ENCODE peak calls at places on chromosome 9, in ten cellular contexts. One of them, this sample, is unnamed.

GRCh38 chr9:31790720-31791119 is 593.7 kb upstream of the ACO1 start:
- DNase-seq in body of pancreas: no peak
- DNase-seq in A549: no peak
- DNase-seq in endodermal cell: no peak
- DNase-seq in NT2/D1: no peak
- DNase-seq in OCI-LY7: no peak
- DNase-seq in fibroblast of the aortic adventitia: no peak
- DNase-seq in heart left ventricle: no peak
- DNase-seq in cardiac muscle cell: no peak
- DNase-seq in sigmoid colon: no peak
- DNase-seq in this sample: no peak

GRCh38 chr9:9142001-9142400 is 1342.4 kb upstream of the DMAC1 start:
- DNase-seq in endodermal cell: no peak
- DNase-seq in OCI-LY7: no peak
- DNase-seq in NT2/D1: no peak
- DNase-seq in sigmoid colon: no peak
- DNase-seq in body of pancreas: no peak
- DNase-seq in cardiac muscle cell: no peak
- DNase-seq in A549: no peak
- DNase-seq in fibroblast of the aortic adventitia: no peak
- DNase-seq in heart left ventricle: no peak
- DNase-seq in this sample: no peak

GRCh38 chr9:130189840-130190239 is 17.6 kb downstream of the NCS1 start:
- DNase-seq in heart left ventricle: no peak
- DNase-seq in fibroblast of the aortic adventitia: peak; percentile 85
- DNase-seq in sigmoid colon: no peak
- DNase-seq in endodermal cell: no peak
- DNase-seq in NT2/D1: no peak
- DNase-seq in body of pancreas: no peak
- DNase-seq in cardiac muscle cell: peak; percentile 77
- DNase-seq in OCI-LY7: no peak
- DNase-seq in A549: no peak
- DNase-seq in this sample: no peak

GRCh38 chr9:82939451-82939850 is 123.5 kb downstream of the RASEF start:
- DNase-seq in heart left ventricle: no peak
- DNase-seq in fibroblast of the aortic adventitia: no peak
- DNase-seq in cardiac muscle cell: no peak
- DNase-seq in endodermal cell: no peak
- DNase-seq in OCI-LY7: no peak
- DNase-seq in A549: peak; percentile 59
- DNase-seq in sigmoid colon: no peak
- DNase-seq in NT2/D1: no peak
- DNase-seq in body of pancreas: peak; percentile 57
- DNase-seq in this sample: no peak

GRCh38 chr9:98056403-98057094 is at the start of gene NANS:
- DNase-seq in sigmoid colon: peak; percentile 97
- DNase-seq in OCI-LY7: peak; percentile 94
- DNase-seq in heart left ventricle: peak; percentile 94
- DNase-seq in endodermal cell: peak; percentile 97
- DNase-seq in NT2/D1: peak; percentile 82
- DNase-seq in cardiac muscle cell: peak; percentile 97
- DNase-seq in A549: peak; percentile 96
- DNase-seq in fibroblast of the aortic adventitia: peak; percentile 90
- DNase-seq in body of pancreas: peak; percentile 96
- DNase-seq in this sample: peak; percentile 97

GRCh38 chr9:113542741-113543140 is 79.2 kb downstream of the RGS3 start:
- DNase-seq in endodermal cell: peak; percentile 46
- DNase-seq in cardiac muscle cell: no peak
- DNase-seq in OCI-LY7: no peak
- DNase-seq in NT2/D1: no peak
- DNase-seq in body of pancreas: peak; percentile 50
- DNase-seq in A549: no peak
- DNase-seq in heart left ventricle: peak; percentile 32
- DNase-seq in sigmoid colon: peak; percentile 49
- DNase-seq in fibroblast of the aortic adventitia: no peak
- DNase-seq in this sample: no peak

GRCh38 chr9:22416692-22417060 is 29.9 kb upstream of the DMRTA1 start:
- DNase-seq in OCI-LY7: no peak
- DNase-seq in heart left ventricle: no peak
- DNase-seq in A549: no peak
- DNase-seq in cardiac muscle cell: no peak
- DNase-seq in sigmoid colon: no peak
- DNase-seq in body of pancreas: no peak
- DNase-seq in NT2/D1: no peak
- DNase-seq in fibroblast of the aortic adventitia: peak; percentile 37
- DNase-seq in endodermal cell: no peak
- DNase-seq in this sample: no peak

GRCh38 chr9:112194969-112195431 is 19.9 kb upstream of the SUSD1 start:
- DNase-seq in endodermal cell: no peak
- DNase-seq in sigmoid colon: no peak
- DNase-seq in cardiac muscle cell: peak; percentile 79
- DNase-seq in body of pancreas: no peak
- DNase-seq in OCI-LY7: no peak
- DNase-seq in fibroblast of the aortic adventitia: peak; percentile 81
- DNase-seq in A549: no peak
- DNase-seq in NT2/D1: no peak
- DNase-seq in heart left ventricle: no peak
- DNase-seq in this sample: no peak

GRCh38 chr9:115672477-115673316 is 480.9 kb upstream of the PAPPA start:
- DNase-seq in A549: peak; percentile 96
- DNase-seq in body of pancreas: no peak
- DNase-seq in cardiac muscle cell: peak; percentile 94
- DNase-seq in NT2/D1: peak; percentile 46
- DNase-seq in sigmoid colon: no peak
- DNase-seq in heart left ventricle: peak; percentile 20
- DNase-seq in endodermal cell: peak; percentile 54
- DNase-seq in fibroblast of the aortic adventitia: peak; percentile 99
- DNase-seq in OCI-LY7: no peak
- DNase-seq in this sample: no peak

GRCh38 chr9:94847486-94847885 is 121.0 kb downstream of the AOPEP start:
- DNase-seq in A549: no peak
- DNase-seq in heart left ventricle: no peak
- DNase-seq in endodermal cell: no peak
- DNase-seq in cardiac muscle cell: peak; percentile 84
- DNase-seq in fibroblast of the aortic adventitia: peak; percentile 89
- DNase-seq in body of pancreas: no peak
- DNase-seq in NT2/D1: no peak
- DNase-seq in OCI-LY7: no peak
- DNase-seq in sigmoid colon: no peak
- DNase-seq in this sample: no peak

GRCh38 chr9:134398756-134399155 is 72.5 kb downstream of the RXRA start:
- DNase-seq in heart left ventricle: no peak
- DNase-seq in body of pancreas: no peak
- DNase-seq in NT2/D1: no peak
- DNase-seq in A549: no peak
- DNase-seq in endodermal cell: no peak
- DNase-seq in fibroblast of the aortic adventitia: no peak
- DNase-seq in sigmoid colon: no peak
- DNase-seq in cardiac muscle cell: no peak
- DNase-seq in OCI-LY7: no peak
- DNase-seq in this sample: no peak

GRCh38 chr9:81871695-81872094 is 56.5 kb upstream of the SPATA31D4 start:
- DNase-seq in NT2/D1: peak; percentile 22
- DNase-seq in sigmoid colon: no peak
- DNase-seq in body of pancreas: no peak
- DNase-seq in fibroblast of the aortic adventitia: peak; percentile 70
- DNase-seq in cardiac muscle cell: peak; percentile 44
- DNase-seq in OCI-LY7: no peak
- DNase-seq in A549: peak; percentile 44
- DNase-seq in endodermal cell: no peak
- DNase-seq in heart left ventricle: no peak
- DNase-seq in this sample: no peak

DNA sequence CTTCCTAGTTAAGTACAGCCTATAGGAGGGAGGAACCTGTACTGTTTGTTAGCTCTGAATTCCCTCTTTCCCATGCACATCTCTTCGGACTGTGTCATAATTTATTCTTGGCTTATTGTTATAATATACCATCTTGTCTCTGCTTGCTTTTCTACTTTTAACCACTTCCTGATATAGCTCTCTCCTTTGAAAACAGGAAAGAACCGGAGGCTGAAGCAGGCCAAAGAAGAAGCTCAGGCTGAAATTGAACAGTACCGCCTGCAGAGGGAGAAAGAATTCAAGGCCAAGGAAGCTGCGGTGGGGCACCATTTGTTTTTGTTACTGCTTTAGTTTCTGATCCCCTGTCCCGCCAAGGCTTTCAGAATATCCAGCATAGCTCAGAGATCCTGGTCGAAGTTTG is 4.8 kb downstream of the ATP6V1G1 start:
- DNase-seq in body of pancreas: no peak
- DNase-seq in endodermal cell: no peak
- DNase-seq in OCI-LY7: peak; percentile 70
- DNase-seq in sigmoid colon: no peak
- DNase-seq in heart left ventricle: no peak
- DNase-seq in A549: no peak
- DNase-seq in fibroblast of the aortic adventitia: peak; percentile 33
- DNase-seq in cardiac muscle cell: no peak
- DNase-seq in NT2/D1: no peak
- DNase-seq in this sample: no peak
- H3K4me3 ChIP-seq in body of pancreas: no peak overlapping the region
- H3K4me3 ChIP-seq in endodermal cell: no peak overlapping the region
- H3K4me3 ChIP-seq in OCI-LY7: peak overlapping the region; percentile 50
- H3K4me3 ChIP-seq in sigmoid colon: no peak overlapping the region
- H3K4me3 ChIP-seq in heart left ventricle: no peak overlapping the region
- H3K4me3 ChIP-seq in A549: no peak overlapping the region
- H3K4me3 ChIP-seq in fibroblast of the aortic adventitia: no peak overlapping the region
- H3K4me3 ChIP-seq in cardiac muscle cell: no peak overlapping the region
- H3K4me3 ChIP-seq in NT2/D1: no peak overlapping the region
- H3K4me3 ChIP-seq in this sample: no peak overlapping the region

GRCh38 chr9:131348631-131349521 is 45.0 kb upstream of the PRRC2B start:
- DNase-seq in OCI-LY7: no peak
- DNase-seq in body of pancreas: no peak
- DNase-seq in A549: peak; percentile 37
- DNase-seq in endodermal cell: peak; percentile 67
- DNase-seq in NT2/D1: no peak
- DNase-seq in heart left ventricle: no peak
- DNase-seq in cardiac muscle cell: no peak
- DNase-seq in fibroblast of the aortic adventitia: no peak
- DNase-seq in sigmoid colon: no peak
- DNase-seq in this sample: no peak

GRCh38 chr9:131349881-131350563 is 43.9 kb upstream of the PRRC2B start:
- DNase-seq in OCI-LY7: peak; percentile 87
- DNase-seq in heart left ventricle: peak; percentile 88
- DNase-seq in NT2/D1: peak; percentile 83
- DNase-seq in cardiac muscle cell: peak; percentile 90
- DNase-seq in fibroblast of the aortic adventitia: peak; percentile 85
- DNase-seq in endodermal cell: peak; percentile 97
- DNase-seq in sigmoid colon: peak; percentile 94
- DNase-seq in body of pancreas: peak; percentile 93
- DNase-seq in A549: peak; percentile 86
- DNase-seq in this sample: peak; percentile 95

GRCh38 chr9:131347376-131348020 is 46.4 kb upstream of the PRRC2B start:
- DNase-seq in body of pancreas: no peak
- DNase-seq in sigmoid colon: no peak
- DNase-seq in cardiac muscle cell: peak; percentile 15
- DNase-seq in OCI-LY7: no peak
- DNase-seq in fibroblast of the aortic adventitia: no peak
- DNase-seq in endodermal cell: no peak
- DNase-seq in A549: no peak
- DNase-seq in NT2/D1: no peak
- DNase-seq in heart left ventricle: no peak
- DNase-seq in this sample: no peak

GRCh38 chr9:131346559-131346958 is 47.3 kb upstream of the PRRC2B start:
- DNase-seq in endodermal cell: no peak
- DNase-seq in cardiac muscle cell: no peak
- DNase-seq in A549: no peak
- DNase-seq in heart left ventricle: no peak
- DNase-seq in fibroblast of the aortic adventitia: no peak
- DNase-seq in OCI-LY7: no peak
- DNase-seq in sigmoid colon: no peak
- DNase-seq in NT2/D1: no peak
- DNase-seq in body of pancreas: no peak
- DNase-seq in this sample: no peak

GRCh38 chr9:131349522-131349880 is 44.4 kb upstream of the PRRC2B start:
- DNase-seq in NT2/D1: no peak
- DNase-seq in endodermal cell: peak; percentile 59
- DNase-seq in fibroblast of the aortic adventitia: no peak
- DNase-seq in body of pancreas: no peak
- DNase-seq in cardiac muscle cell: no peak
- DNase-seq in OCI-LY7: no peak
- DNase-seq in sigmoid colon: no peak
- DNase-seq in heart left ventricle: no peak
- DNase-seq in A549: no peak
- DNase-seq in this sample: no peak
- H3K4me3 ChIP-seq in NT2/D1: no peak overlapping the region
- H3K4me3 ChIP-seq in endodermal cell: no peak overlapping the region
- H3K4me3 ChIP-seq in fibroblast of the aortic adventitia: no peak overlapping the region
- H3K4me3 ChIP-seq in body of pancreas: no peak overlapping the region
- H3K4me3 ChIP-seq in cardiac muscle cell: no peak overlapping the region
- H3K4me3 ChIP-seq in OCI-LY7: no peak overlapping the region
- H3K4me3 ChIP-seq in sigmoid colon: peak overlapping the region; percentile 30
- H3K4me3 ChIP-seq in heart left ventricle: no peak overlapping the region
- H3K4me3 ChIP-seq in A549: peak overlapping the region; percentile 20
- H3K4me3 ChIP-seq in this sample: peak overlapping the region; percentile 54

GRCh38 chr9:2072752-2073405 is 57.7 kb downstream of the SMARCA2 start:
- DNase-seq in A549: no peak
- DNase-seq in heart left ventricle: no peak
- DNase-seq in sigmoid colon: no peak
- DNase-seq in fibroblast of the aortic adventitia: no peak
- DNase-seq in OCI-LY7: no peak
- DNase-seq in cardiac muscle cell: no peak
- DNase-seq in endodermal cell: no peak
- DNase-seq in NT2/D1: no peak
- DNase-seq in body of pancreas: no peak
- DNase-seq in this sample: no peak
- H3K4me3 ChIP-seq in A549: no peak overlapping the region
- H3K4me3 ChIP-seq in heart left ventricle: no peak overlapping the region
- H3K4me3 ChIP-seq in sigmoid colon: no peak overlapping the region
- H3K4me3 ChIP-seq in fibroblast of the aortic adventitia: no peak overlapping the region
- H3K4me3 ChIP-seq in OCI-LY7: no peak overlapping the region
- H3K4me3 ChIP-seq in cardiac muscle cell: no peak overlapping the region
- H3K4me3 ChIP-seq in endodermal cell: no peak overlapping the region
- H3K4me3 ChIP-seq in NT2/D1: no peak overlapping the region
- H3K4me3 ChIP-seq in body of pancreas: no peak overlapping the region
- H3K4me3 ChIP-seq in this sample: no peak overlapping the region

DNA sequence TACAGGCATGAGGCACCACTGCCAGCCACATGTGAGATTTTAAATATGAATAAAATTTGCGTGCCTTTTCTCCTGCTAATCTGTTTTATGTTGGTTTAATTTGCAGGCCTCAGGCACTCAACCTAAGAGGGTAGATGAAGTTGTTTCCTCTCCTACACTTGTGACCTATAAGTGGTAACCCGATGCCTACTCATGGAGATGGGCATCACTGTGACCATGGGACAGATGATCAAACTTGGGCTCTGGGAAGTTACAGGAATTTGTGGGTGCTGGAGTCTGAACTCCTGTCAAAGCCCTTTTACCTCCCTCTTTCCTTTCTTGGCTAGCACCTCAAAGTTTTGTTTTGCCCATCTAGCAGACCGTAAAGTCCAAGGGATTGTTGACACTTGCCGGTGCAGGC is 1.0 kb downstream of the SLC28A3 start:
- DNase-seq in fibroblast of the aortic adventitia: no peak
- DNase-seq in cardiac muscle cell: no peak
- DNase-seq in sigmoid colon: no peak
- DNase-seq in body of pancreas: no peak
- DNase-seq in heart left ventricle: no peak
- DNase-seq in OCI-LY7: no peak
- DNase-seq in A549: no peak
- DNase-seq in endodermal cell: no peak
- DNase-seq in NT2/D1: no peak
- DNase-seq in this sample: no peak
- H3K4me3 ChIP-seq in fibroblast of the aortic adventitia: no peak overlapping the region
- H3K4me3 ChIP-seq in cardiac muscle cell: no peak overlapping the region
- H3K4me3 ChIP-seq in sigmoid colon: no peak overlapping the region
- H3K4me3 ChIP-seq in body of pancreas: no peak overlapping the region
- H3K4me3 ChIP-seq in heart left ventricle: no peak overlapping the region
- H3K4me3 ChIP-seq in OCI-LY7: no peak overlapping the region
- H3K4me3 ChIP-seq in A549: no peak overlapping the region
- H3K4me3 ChIP-seq in endodermal cell: no peak overlapping the region
- H3K4me3 ChIP-seq in NT2/D1: no peak overlapping the region
- H3K4me3 ChIP-seq in this sample: no peak overlapping the region

This sample was measured in BE2C.